ENCODE peak calls at places on chromosome 19, in eight cellular contexts. N is AG09319, Y is ascending aorta, O is PC-3, W is fibroblast of mammary gland, K is right atrium auricular region, J is transverse colon, L is NB4. X is an unnamed sample.

GRCh38 chr19:38529610-38530009 is 88.1 kb downstream of the MAP4K1 start:
- DNase-seq in N (no peak), Y (no peak), O (no peak), W (no peak), K (no peak), J (no peak), L (no peak), X (no peak)

GRCh38 chr19:574658-575526 is 2.5 kb downstream of the BSG start:
- DNase-seq in N (no peak), Y (no peak), O (peak; percentile 47), W (peak; percentile 72), K (no peak), J (no peak), L (peak; percentile 54), X (no peak)

GRCh38 chr19:9871626-9872338 is 36.7 kb downstream of the PIN1 start:
- DNase-seq in N (no peak), Y (no peak), O (peak; percentile 93), W (no peak), K (no peak), J (no peak), L (no peak), X (no peak)

GRCh38 chr19:15372470-15372869 is 7.1 kb downstream of the AKAP8 start:
- DNase-seq in N (no peak), Y (no peak), O (no peak), W (no peak), K (no peak), J (no peak), L (no peak), X (no peak)

GRCh38 chr19:29660835-29661234 is 4.4 kb upstream of the PLEKHF1 start:
- DNase-seq in N (no peak), Y (no peak), O (no peak), W (peak; percentile 60), K (no peak), J (no peak), L (no peak), X (no peak)

GRCh38 chr19:57802269-57802668 is 12.4 kb downstream of the ZNF552 start:
- DNase-seq in N (no peak), Y (no peak), O (no peak), W (no peak), K (no peak), J (no peak), L (no peak), X (no peak)

GRCh38 chr19:32416749-32417469 is 11.3 kb downstream of the DPY19L3 start:
- DNase-seq in N (peak; percentile 3), Y (no peak), O (no peak), W (peak; percentile 71), K (no peak), J (no peak), L (no peak), X (no peak)

GRCh38 chr19:48997972-48998371 is 4.3 kb downstream of the RUVBL2 start:
- DNase-seq in N (no peak), Y (no peak), O (peak; percentile 63), W (peak; percentile 67), K (no peak), J (peak; percentile 62), L (peak; percentile 73), X (no peak)

GRCh38 chr19:2867025-2867991 is at the start of gene ZNF556:
- DNase-seq in N (no peak), Y (no peak), O (peak; percentile 25), W (peak; percentile 87), K (no peak), J (no peak), L (peak; percentile 11), X (no peak)

GRCh38 chr19:39212377-39212742 is 8.3 kb upstream of the SYCN start:
- DNase-seq in N (no peak), Y (no peak), O (peak; percentile 32), W (peak; percentile 13), K (no peak), J (peak; percentile 26), L (peak; percentile 55), X (no peak)

GRCh38 chr19:940591-941291 is 14.9 kb downstream of the ARID3A start:
- DNase-seq in N (no peak), Y (peak; percentile 90), O (peak; percentile 66), W (peak; percentile 42), K (peak; percentile 65), J (peak; percentile 86), L (no peak), X (no peak)

GRCh38 chr19:19451429-19452240 is 46.2 kb downstream of the GATAD2A start:
- DNase-seq in N (no peak), Y (no peak), O (no peak), W (peak; percentile 23), K (no peak), J (no peak), L (no peak), X (no peak)

DNA sequence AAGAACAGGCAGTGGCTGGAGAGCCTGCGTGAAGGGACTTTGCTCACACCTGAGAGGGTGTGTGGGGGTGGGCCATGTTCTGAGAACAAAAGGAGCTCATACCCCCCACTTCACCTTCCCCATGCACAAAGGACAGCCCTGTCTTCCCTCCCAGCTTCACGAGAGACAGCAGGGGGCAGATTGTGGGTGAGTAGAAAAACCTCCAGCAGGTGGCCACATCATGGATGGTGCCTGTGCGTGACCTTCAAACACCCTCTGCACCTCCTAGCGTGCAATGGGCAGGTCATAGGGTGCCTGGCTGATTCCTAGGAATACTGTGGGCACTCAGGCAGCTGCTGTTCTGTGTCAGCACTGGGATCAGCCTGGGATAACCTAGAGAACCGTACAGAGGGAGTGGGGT is 36.3 kb upstream of the PSG9 start:
- DNase-seq in N (no peak), Y (no peak), O (no peak), W (no peak), K (no peak), J (no peak), L (peak; percentile 3), X (no peak)
- TF ChIP-seq CTCF in N (no peak), Y (no peak), O (peak; percentile 29), W (no peak), K (no peak), J (no peak), L (no peak), X (no peak)

GRCh38 chr19:28324275-28325060 is 888.5 kb downstream of the UQCRFS1 start:
- DNase-seq in N (no peak), Y (no peak), O (no peak), W (no peak), K (no peak), J (no peak), L (no peak), X (no peak)
- TF ChIP-seq CTCF in N (no peak), Y (no peak), O (no peak), W (peak; percentile 25), K (no peak), J (no peak), L (no peak), X (no peak)

DNA sequence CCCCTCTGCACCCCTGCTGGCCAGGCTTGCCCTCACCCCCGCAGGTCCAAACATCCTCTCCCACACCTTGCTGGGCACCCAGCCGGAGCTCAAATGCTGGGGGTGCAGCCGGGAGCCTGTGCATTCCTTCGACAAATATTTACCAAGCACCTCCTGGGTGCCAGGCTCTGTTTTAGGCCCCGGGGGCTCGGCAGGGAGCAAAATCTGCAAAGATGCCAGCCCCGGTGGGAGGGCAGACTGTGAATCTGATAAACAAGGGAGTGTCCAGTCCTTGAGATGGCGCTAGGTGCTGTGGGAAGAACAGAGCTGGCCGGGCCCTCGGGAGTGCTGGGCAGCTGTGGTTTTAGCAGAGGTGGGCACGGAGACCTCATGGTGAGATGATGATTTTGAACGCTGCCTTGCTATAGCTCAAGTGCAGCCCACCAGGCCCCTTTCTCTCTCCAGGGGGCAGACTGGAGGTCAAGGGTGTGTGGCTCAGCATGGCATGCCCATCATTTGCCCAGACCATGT is 10.6 kb downstream of the NFIX start:
- DNase-seq in N (no peak), Y (no peak), O (no peak), W (no peak), K (no peak), J (no peak), L (no peak), X (no peak)
- TF ChIP-seq CTCF in N (no peak), Y (no peak), O (peak; percentile 17), W (no peak), K (no peak), J (no peak), L (no peak), X (no peak)

GRCh38 chr19:7597689-7598088 is 2.0 kb downstream of the CAMSAP3 start:
- DNase-seq in N (no peak), Y (no peak), O (peak; percentile 58), W (peak; percentile 7), K (no peak), J (no peak), L (no peak), X (no peak)

GRCh38 chr19:7600721-7601120 is 5.1 kb downstream of the CAMSAP3 start:
- DNase-seq in N (no peak), Y (no peak), O (no peak), W (no peak), K (no peak), J (no peak), L (no peak), X (no peak)

GRCh38 chr19:7595466-7596133 is at the start of gene CAMSAP3:
- DNase-seq in N (peak; percentile 11), Y (no peak), O (peak; percentile 73), W (peak; percentile 14), K (no peak), J (peak; percentile 71), L (no peak), X (no peak)

GRCh38 chr19:7598180-7598579 is 2.5 kb downstream of the CAMSAP3 start:
- DNase-seq in N (no peak), Y (no peak), O (no peak), W (no peak), K (no peak), J (no peak), L (no peak), X (no peak)

DNA sequence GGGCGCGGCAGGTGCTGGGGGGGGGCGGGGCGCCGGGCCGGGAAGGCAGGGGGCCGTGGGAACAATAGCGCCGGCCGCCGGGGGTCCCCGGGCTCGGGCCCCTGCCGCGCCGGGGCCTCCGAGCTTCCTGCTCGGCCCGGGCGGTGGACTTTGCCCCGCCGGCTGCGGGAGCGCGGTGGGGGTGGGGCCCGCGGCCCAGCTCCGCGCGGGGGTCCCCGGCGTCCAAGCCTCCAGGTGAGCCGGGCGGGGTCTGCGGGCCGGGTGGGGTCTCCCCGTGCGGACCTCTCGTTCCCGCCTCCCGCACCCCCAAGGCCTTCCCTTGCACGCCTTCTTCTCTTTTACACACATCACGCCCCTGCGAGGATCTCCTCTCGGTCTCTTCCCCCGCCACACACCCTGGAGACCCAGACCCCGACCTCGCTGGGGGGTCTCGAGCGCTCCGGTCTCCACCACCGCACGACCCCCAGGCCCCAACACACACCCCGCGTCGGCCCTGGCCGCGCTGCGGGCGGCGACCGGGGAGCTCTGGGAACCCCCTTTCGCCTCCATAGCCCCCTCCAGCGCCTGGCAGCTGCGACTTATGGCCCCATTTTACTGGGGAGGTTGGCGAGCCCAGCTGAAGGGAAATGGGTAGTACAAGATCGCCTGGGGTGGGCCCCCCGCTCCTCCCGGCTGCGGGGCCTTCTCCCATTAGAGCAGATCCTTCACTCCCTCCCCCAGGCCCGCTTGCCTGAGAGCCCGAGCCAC is 701 bp downstream of the CAMSAP3 start:
- DNase-seq in N (no peak), Y (no peak), O (peak; percentile 13), W (no peak), K (no peak), J (peak; percentile 36), L (no peak), X (no peak)
- TF ChIP-seq CTCF in N (no peak), Y (no peak), O (no peak), W (no peak), K (no peak), J (no peak), L (no peak), X (no peak)